ENCODE peak calls at places on chromosomes 16 and 17, in ten cellular contexts. D is HFF-Myc, K is ovary, H is neural progenitor cell, W is LNCaP clone FGC, U is glutamatergic neuron, Q is esophagus squamous epithelium, J is Peyer's patch, X is nephron progenitor cell, Z is GM13977. C is an unnamed sample.

GRCh38 chr17:3960764-3961163 is 3.5 kb downstream of the ATP2A3 start:
- DNase-seq in D (no peak), K (no peak), H (no peak), W (no peak), U (no peak), Q (no peak), J (peak), X (no peak), Z (no peak), C (no peak)

GRCh38 chr17:17722906-17723353 is 41.7 kb downstream of the RAI1 start:
- DNase-seq in D (no peak), K (no peak), H (no peak), W (no peak), U (no peak), Q (no peak), J (no peak), X (no peak), Z (no peak), C (no peak)

GRCh38 chr16:72844225-72844920 is 203.6 kb downstream of the ZFHX3 start:
- DNase-seq in D (no peak), K (no peak), H (peak), W (no peak), U (no peak), Q (no peak), J (no peak), X (no peak), Z (no peak), C (no peak)

GRCh38 chr17:66373944-66374817 is 71.8 kb downstream of the PRKCA start:
- DNase-seq in D (no peak), K (no peak), H (peak), W (no peak), U (peak), Q (no peak), J (peak), X (peak), Z (no peak), C (no peak)

GRCh38 chr16:1913327-1914083 is 4.7 kb downstream of the HS3ST6 start:
- DNase-seq in D (no peak), K (no peak), H (peak), W (no peak), U (no peak), Q (no peak), J (peak), X (no peak), Z (peak), C (peak)

GRCh38 chr17:2056221-2057129 is 1.6 kb downstream of the HIC1 start:
- DNase-seq in D (no peak), K (peak), H (peak), W (no peak), U (peak), Q (no peak), J (peak), X (peak), Z (peak), C (no peak)

GRCh38 chr17:64084086-64084939 is 45.6 kb downstream of the ERN1 start:
- DNase-seq in D (no peak), K (no peak), H (no peak), W (no peak), U (no peak), Q (no peak), J (peak), X (no peak), Z (no peak), C (peak)

GRCh38 chr17:45129940-45130639 is 2.2 kb downstream of the PLCD3 start:
- DNase-seq in D (no peak), K (no peak), H (no peak), W (no peak), U (no peak), Q (no peak), J (peak), X (no peak), Z (no peak), C (no peak)

GRCh38 chr17:65975878-65976277 is 216.1 kb downstream of the CEP112 start:
- DNase-seq in D (no peak), K (no peak), H (peak), W (no peak), U (no peak), Q (no peak), J (no peak), X (peak), Z (no peak), C (no peak)

GRCh38 chr17:65359016-65359415 is 202.4 kb downstream of the AXIN2 start:
- DNase-seq in D (peak), K (no peak), H (no peak), W (no peak), U (no peak), Q (no peak), J (no peak), X (no peak), Z (no peak), C (peak)

GRCh38 chr17:32241521-32242094 is 24.0 kb upstream of the RHBDL3 start:
- DNase-seq in D (no peak), K (no peak), H (no peak), W (no peak), U (no peak), Q (no peak), J (no peak), X (no peak), Z (no peak), C (no peak)

GRCh38 chr17:72145972-72146755 is 25.3 kb downstream of the SOX9 start:
- DNase-seq in D (no peak), K (no peak), H (no peak), W (peak), U (no peak), Q (no peak), J (no peak), X (no peak), Z (no peak), C (no peak)

GRCh38 chr16:17803625-17804410 is 333.1 kb upstream of the XYLT1 start:
- DNase-seq in D (peak), K (no peak), H (no peak), W (no peak), U (no peak), Q (no peak), J (no peak), X (no peak), Z (no peak), C (no peak)

GRCh38 chr16:3674513-3675295 is 20.2 kb downstream of the DNASE1 start:
- DNase-seq in D (no peak), K (no peak), H (peak), W (no peak), U (peak), Q (no peak), J (no peak), X (peak), Z (no peak), C (no peak)
- TF ChIP-seq CTCF in D (no peak), K (no peak), H (no peak), W (no peak), U (no peak), Q (no peak), J (no peak), X (no peak), Z (no peak), C (no peak)

DNA sequence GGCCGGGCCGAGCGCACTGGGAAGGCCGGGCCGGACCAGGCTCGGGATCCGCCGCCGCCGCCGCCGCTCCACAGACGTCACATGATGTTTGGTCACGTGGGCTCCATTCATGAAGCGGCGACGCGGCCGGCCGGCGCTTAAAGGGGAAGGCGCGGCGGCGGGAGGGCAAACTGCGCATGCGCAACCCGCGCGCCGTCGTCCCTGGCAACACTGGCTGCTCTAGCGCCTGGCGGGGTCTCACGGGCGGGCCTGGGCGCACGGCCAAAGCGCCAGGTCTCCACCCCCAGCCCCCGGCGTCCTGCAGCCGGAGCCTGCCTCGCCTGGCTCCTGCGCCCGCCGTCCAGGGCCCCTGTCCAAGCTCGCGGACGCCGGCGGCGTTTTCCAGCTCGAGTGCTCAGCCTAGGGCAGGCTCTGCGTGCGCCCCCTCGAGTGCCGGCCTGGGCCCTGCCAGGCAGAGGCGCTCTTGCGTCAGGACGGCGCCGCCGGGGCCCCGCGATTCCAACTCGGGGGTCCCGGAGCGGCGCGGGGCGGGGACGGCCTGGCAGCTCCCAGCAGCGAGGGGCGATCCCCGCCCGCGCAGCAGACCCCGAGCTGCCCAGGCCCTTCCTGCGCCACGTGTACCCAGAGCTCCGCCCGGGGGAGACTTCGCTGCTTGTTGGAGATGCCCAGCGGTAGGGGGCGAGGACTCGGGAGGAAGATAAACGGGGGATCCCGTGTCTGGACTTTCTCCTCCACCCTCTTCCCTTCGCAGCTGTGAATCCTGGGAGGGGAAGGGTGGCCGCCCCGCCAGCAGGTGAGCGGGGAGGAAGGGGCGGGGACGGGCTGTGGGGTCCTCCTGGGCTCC is at the start of gene MAFG:
- DNase-seq in D (peak), K (peak), H (peak), W (peak), U (peak), Q (peak), J (peak), X (peak), Z (peak), C (peak)
- TF ChIP-seq CTCF in D (peak), K (no peak), H (peak), W (peak), U (peak), Q (peak), J (no peak), X (peak), Z (peak), C (peak)

GRCh38 chr17:12568358-12569251 is 97.1 kb upstream of the MYOCD start:
- DNase-seq in D (no peak), K (no peak), H (no peak), W (no peak), U (no peak), Q (no peak), J (no peak), X (no peak), Z (no peak), C (peak)
- TF ChIP-seq CTCF in D (no peak), K (no peak), H (no peak), W (no peak), U (no peak), Q (no peak), J (no peak), X (no peak), Z (no peak), C (no peak)

DNA sequence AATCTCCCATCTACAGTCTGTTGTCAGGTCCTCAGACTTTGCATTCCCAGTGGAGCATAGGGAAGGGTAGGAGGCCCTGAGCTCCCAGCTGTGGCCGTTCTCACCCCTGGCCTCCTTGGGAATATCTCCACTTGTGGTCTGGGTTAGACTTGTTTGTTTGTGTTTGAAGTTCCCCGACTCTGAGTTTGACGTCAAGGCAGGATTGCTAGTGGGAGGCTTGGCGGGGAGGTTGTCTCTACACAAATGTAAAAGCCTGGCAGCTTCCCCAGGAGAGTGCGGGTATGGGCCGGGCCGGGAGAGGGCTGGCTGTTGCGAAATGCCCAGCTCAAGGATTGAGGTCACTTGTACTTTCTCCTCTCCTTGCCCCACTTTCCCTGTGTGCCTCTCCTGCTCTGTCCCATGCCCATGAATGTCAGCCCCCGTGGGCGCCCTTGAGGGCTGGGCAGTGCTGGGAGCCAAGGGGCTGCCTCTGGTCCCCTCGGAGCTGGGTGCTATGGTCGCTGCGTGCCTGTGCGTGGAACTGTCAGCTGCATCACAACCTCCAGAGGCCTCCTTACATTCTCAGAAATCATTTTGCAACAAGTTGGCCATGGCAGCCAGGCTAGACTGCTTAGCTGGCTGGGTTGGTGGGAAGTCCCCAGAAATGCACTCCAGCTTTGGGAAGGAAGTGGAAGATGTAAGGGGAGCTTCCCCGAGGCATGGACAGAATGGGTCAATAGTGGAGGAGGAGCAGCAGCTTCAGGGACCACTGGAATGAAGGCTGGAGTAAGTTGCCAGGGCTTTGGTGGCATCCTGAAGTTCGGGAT is 84.3 kb downstream of the KSR1 start:
- DNase-seq in D (peak), K (peak), H (no peak), W (no peak), U (no peak), Q (no peak), J (peak), X (no peak), Z (no peak), C (peak)
- TF ChIP-seq CTCF in D (no peak), K (no peak), H (no peak), W (no peak), U (no peak), Q (no peak), J (peak), X (no peak), Z (no peak), C (no peak)

GRCh38 chr16:56610017-56610608 is 1.7 kb downstream of the MT2A start:
- DNase-seq in D (no peak), K (no peak), H (no peak), W (no peak), U (no peak), Q (no peak), J (peak), X (no peak), Z (no peak), C (peak)

GRCh38 chr16:56608876-56609462 is 585 bp downstream of the MT2A start:
- DNase-seq in D (no peak), K (no peak), H (peak), W (no peak), U (no peak), Q (no peak), J (no peak), X (no peak), Z (no peak), C (peak)

GRCh38 chr16:56608043-56608875 is at the start of gene MT2A:
- DNase-seq in D (peak), K (peak), H (peak), W (peak), U (peak), Q (peak), J (peak), X (peak), Z (peak), C (peak)

GRCh38 chr16:56610609-56611111 is 2.3 kb downstream of the MT2A start:
- DNase-seq in D (no peak), K (no peak), H (no peak), W (no peak), U (no peak), Q (no peak), J (no peak), X (no peak), Z (no peak), C (no peak)

DNA sequence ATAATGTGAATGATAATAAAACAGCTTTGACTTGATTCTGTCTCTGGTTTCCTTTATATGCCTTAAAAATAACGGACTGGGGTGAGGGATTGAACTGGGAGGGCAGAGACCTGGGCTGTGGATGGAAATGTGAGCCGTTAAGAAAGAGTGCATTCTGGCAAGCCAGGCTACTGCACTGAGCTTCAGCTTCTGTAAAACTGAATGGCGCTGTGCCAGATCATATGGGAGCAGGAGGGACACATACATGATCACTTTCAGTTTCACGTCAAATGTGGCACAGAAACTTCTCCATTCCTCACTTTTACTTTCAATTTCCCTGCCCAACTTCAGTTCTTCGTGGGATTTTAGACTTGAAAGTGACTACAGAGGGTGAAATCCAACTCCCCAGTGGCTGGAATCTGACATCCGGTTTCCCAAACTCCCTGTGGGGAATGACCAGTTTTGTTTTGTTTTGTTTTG is 1.1 kb downstream of the MT2A start:
- DNase-seq in D (no peak), K (peak), H (peak), W (no peak), U (no peak), Q (peak), J (peak), X (no peak), Z (peak), C (peak)
- TF ChIP-seq CTCF in D (no peak), K (no peak), H (no peak), W (no peak), U (no peak), Q (no peak), J (no peak), X (no peak), Z (no peak), C (no peak)

GRCh38 chr16:26464576-26465266 is 602.0 kb upstream of the C16orf82 start:
- DNase-seq in D (no peak), K (no peak), H (no peak), W (no peak), U (no peak), Q (no peak), J (no peak), X (no peak), Z (no peak), C (no peak)
- TF ChIP-seq CTCF in D (no peak), K (no peak), H (peak), W (no peak), U (no peak), Q (no peak), J (no peak), X (no peak), Z (no peak), C (no peak)

GRCh38 chr17:76262732-76263344 is 2.3 kb upstream of the UBALD2 start:
- DNase-seq in D (no peak), K (no peak), H (no peak), W (peak), U (no peak), Q (no peak), J (peak), X (no peak), Z (peak), C (no peak)
- TF ChIP-seq CTCF in D (no peak), K (no peak), H (no peak), W (no peak), U (no peak), Q (no peak), J (no peak), X (no peak), Z (no peak), C (no peak)